ENCODE peak calls at places on chromosomes 5 and 9, in eight cellular contexts. V is DND-41, T is colonic mucosa, Q is A549, B is hepatocyte, Y is psoas muscle, W is kidney, L is lung. C is an unnamed sample.

GRCh38 chr5:168670881-168671575 is 91.9 kb upstream of the PANK3 start:
- DNase-seq in V (no peak), T (no peak), Q (no peak), B (no peak), Y (no peak), W (no peak), L (no peak), C (no peak)

GRCh38 chr9:3235497-3235896 is 290.3 kb downstream of the RFX3 start:
- DNase-seq in V (no peak), T (no peak), Q (no peak), B (no peak), Y (no peak), W (no peak), L (no peak), C (no peak)

GRCh38 chr5:176922817-176923216 is 23.7 kb upstream of the HK3 start:
- DNase-seq in V (no peak), T (no peak), Q (no peak), B (no peak), Y (no peak), W (no peak), L (no peak), C (no peak)

GRCh38 chr9:14075218-14075617 is 238.7 kb downstream of the NFIB start:
- DNase-seq in V (no peak), T (no peak), Q (no peak), B (no peak), Y (no peak), W (no peak), L (no peak), C (no peak)

GRCh38 chr5:140151719-140152609 is 23.0 kb upstream of the CYSTM1 start:
- DNase-seq in V (no peak), T (no peak), Q (no peak), B (no peak), Y (no peak), W (no peak), L (no peak), C (no peak)

GRCh38 chr9:100346836-100347235 is 5.9 kb downstream of the TEX10 start:
- DNase-seq in V (no peak), T (no peak), Q (no peak), B (no peak), Y (no peak), W (no peak), L (no peak), C (no peak)

GRCh38 chr5:59354274-59354673 is 539.3 kb downstream of the PDE4D start:
- DNase-seq in V (no peak), T (no peak), Q (no peak), B (no peak), Y (no peak), W (no peak), L (no peak), C (no peak)

GRCh38 chr5:177098103-177098771 is 11.5 kb downstream of the FGFR4 start:
- DNase-seq in V (no peak), T (no peak), Q (no peak), B (no peak), Y (no peak), W (peak), L (no peak), C (no peak)

GRCh38 chr5:1668141-1668721 is 131.4 kb downstream of the MRPL36 start:
- DNase-seq in V (no peak), T (no peak), Q (no peak), B (peak), Y (no peak), W (peak), L (peak), C (no peak)

GRCh38 chr5:14353661-14354474 is 210.7 kb downstream of the TRIO start:
- DNase-seq in V (no peak), T (no peak), Q (no peak), B (no peak), Y (no peak), W (no peak), L (no peak), C (no peak)

GRCh38 chr9:96064838-96065481 is 189.5 kb downstream of the ERCC6L2 start:
- DNase-seq in V (no peak), T (no peak), Q (no peak), B (no peak), Y (no peak), W (no peak), L (no peak), C (no peak)

GRCh38 chr5:38032149-38032548 is 192.3 kb upstream of the GDNF start:
- DNase-seq in V (no peak), T (no peak), Q (no peak), B (no peak), Y (no peak), W (no peak), L (no peak), C (no peak)

GRCh38 chr5:138344887-138345622 is 7.0 kb downstream of the FAM53C start:
- DNase-seq in V (no peak), T (no peak), Q (no peak), B (no peak), Y (no peak), W (peak), L (no peak), C (no peak)

GRCh38 chr5:84249918-84250635 is 134.6 kb downstream of the EDIL3 start:
- DNase-seq in V (no peak), T (no peak), Q (peak), B (peak), Y (no peak), W (no peak), L (no peak), C (peak)

GRCh38 chr9:137278913-137279711 is 1.6 kb downstream of the TOR4A start:
- DNase-seq in V (no peak), T (no peak), Q (no peak), B (no peak), Y (no peak), W (peak), L (no peak), C (no peak)

GRCh38 chr9:19446361-19446861 is 37.6 kb downstream of the ACER2 start:
- DNase-seq in V (no peak), T (no peak), Q (no peak), B (no peak), Y (no peak), W (no peak), L (no peak), C (no peak)

GRCh38 chr5:9149988-9150387 is 395.9 kb downstream of the SEMA5A start:
- DNase-seq in V (no peak), T (no peak), Q (no peak), B (no peak), Y (no peak), W (no peak), L (no peak), C (peak)

GRCh38 chr5:158958048-158958994 is 141.4 kb downstream of the EBF1 start:
- DNase-seq in V (no peak), T (no peak), Q (no peak), B (no peak), Y (no peak), W (no peak), L (no peak), C (no peak)

GRCh38 chr9:85640425-85640824 is 101.3 kb downstream of the AGTPBP1 start:
- DNase-seq in V (no peak), T (no peak), Q (no peak), B (no peak), Y (no peak), W (no peak), L (no peak), C (no peak)

GRCh38 chr5:176661676-176662075 is 14.4 kb downstream of the TSPAN17 start:
- DNase-seq in V (no peak), T (no peak), Q (no peak), B (no peak), Y (no peak), W (peak), L (no peak), C (no peak)

GRCh38 chr9:97386265-97386633 is 25.6 kb upstream of the TDRD7 start:
- DNase-seq in V (no peak), T (peak), Q (no peak), B (peak), Y (no peak), W (no peak), L (no peak), C (no peak)

GRCh38 chr9:120894404-120895226 is 17.6 kb upstream of the PHF19 start:
- DNase-seq in V (no peak), T (no peak), Q (no peak), B (peak), Y (peak), W (no peak), L (no peak), C (no peak)

GRCh38 chr5:158967566-158967965 is 132.2 kb downstream of the EBF1 start:
- DNase-seq in V (no peak), T (no peak), Q (peak), B (no peak), Y (no peak), W (no peak), L (no peak), C (peak)

GRCh38 chr5:37568018-37568753 is 189.1 kb downstream of the WDR70 start:
- DNase-seq in V (no peak), T (no peak), Q (no peak), B (no peak), Y (no peak), W (no peak), L (no peak), C (no peak)

GRCh38 chr5:67153292-67153691 is 43.3 kb downstream of the CD180 start:
- DNase-seq in V (no peak), T (no peak), Q (no peak), B (no peak), Y (no peak), W (no peak), L (no peak), C (no peak)

GRCh38 chr5:139451176-139451575 is 11.4 kb downstream of the ECSCR start:
- DNase-seq in V (no peak), T (no peak), Q (no peak), B (no peak), Y (no peak), W (no peak), L (no peak), C (no peak)

GRCh38 chr5:148382961-148383360 is 797 bp upstream of the FBXO38 start:
- DNase-seq in V (no peak), T (no peak), Q (no peak), B (no peak), Y (no peak), W (no peak), L (no peak), C (no peak)

GRCh38 chr5:174410716-174411512 is 313.5 kb upstream of the MSX2 start:
- DNase-seq in V (no peak), T (no peak), Q (peak), B (no peak), Y (no peak), W (no peak), L (no peak), C (peak)

GRCh38 chr9:38063363-38063707 is 5.7 kb downstream of the SHB start:
- DNase-seq in V (no peak), T (no peak), Q (no peak), B (no peak), Y (no peak), W (no peak), L (no peak), C (no peak)

GRCh38 chr5:171152382-171152781 is 156.7 kb upstream of the TLX3 start:
- DNase-seq in V (no peak), T (no peak), Q (peak), B (no peak), Y (no peak), W (no peak), L (no peak), C (peak)

GRCh38 chr5:50666261-50667078 is at the start of gene PARP8:
- DNase-seq in V (peak), T (peak), Q (no peak), B (peak), Y (peak), W (peak), L (peak), C (peak)

GRCh38 chr5:159082491-159082890 is 17.2 kb downstream of the EBF1 start:
- DNase-seq in V (no peak), T (no peak), Q (no peak), B (no peak), Y (no peak), W (no peak), L (no peak), C (no peak)

GRCh38 chr9:93603011-93603410 is 26.6 kb downstream of the PHF2 start:
- DNase-seq in V (no peak), T (peak), Q (no peak), B (no peak), Y (no peak), W (no peak), L (no peak), C (no peak)

GRCh38 chr9:129007035-129007765 is 20.9 kb downstream of the SH3GLB2 start:
- DNase-seq in V (no peak), T (no peak), Q (no peak), B (peak), Y (peak), W (peak), L (no peak), C (no peak)

GRCh38 chr9:87853843-87854242 is 28.8 kb upstream of the SPATA31E1 start:
- DNase-seq in V (no peak), T (no peak), Q (no peak), B (no peak), Y (no peak), W (no peak), L (no peak), C (no peak)

GRCh38 chr5:139275536-139276297 is 17.8 kb upstream of the MATR3 start:
- DNase-seq in V (no peak), T (peak), Q (no peak), B (no peak), Y (no peak), W (no peak), L (no peak), C (peak)

GRCh38 chr5:129904667-129905466 is 602 bp downstream of the CHSY3 start:
- DNase-seq in V (no peak), T (no peak), Q (peak), B (peak), Y (peak), W (peak), L (peak), C (peak)

GRCh38 chr5:150152636-150153462 is 2.8 kb downstream of the PDGFRB start:
- DNase-seq in V (no peak), T (no peak), Q (no peak), B (no peak), Y (no peak), W (no peak), L (no peak), C (no peak)

GRCh38 chr5:150153483-150153882 is 2.2 kb downstream of the PDGFRB start:
- DNase-seq in V (no peak), T (no peak), Q (no peak), B (no peak), Y (no peak), W (no peak), L (no peak), C (no peak)

GRCh38 chr5:150154618-150155134 is 969 bp downstream of the PDGFRB start:
- DNase-seq in V (no peak), T (no peak), Q (no peak), B (no peak), Y (no peak), W (no peak), L (no peak), C (no peak)

GRCh38 chr5:150155258-150156032 is at the start of gene PDGFRB:
- DNase-seq in V (peak), T (peak), Q (no peak), B (peak), Y (peak), W (peak), L (peak), C (peak)

GRCh38 chr5:150153957-150154617 is 1.6 kb downstream of the PDGFRB start:
- DNase-seq in V (peak), T (no peak), Q (peak), B (peak), Y (no peak), W (no peak), L (no peak), C (no peak)
- TF ChIP-seq CTCF in V (peak), T (no peak), Q (no peak), B (no peak), Y (no peak), W (no peak), L (no peak), C (no peak)

GRCh38 chr5:61252643-61252925 is 79.5 kb upstream of the ZSWIM6 start:
- DNase-seq in V (no peak), T (no peak), Q (no peak), B (no peak), Y (no peak), W (no peak), L (no peak), C (no peak)
- H3K27ac ChIP-seq in V (no peak), T (no peak), Q (no peak), B (no peak), Y (no peak), W (no peak), L (no peak), C (no peak)

DNA sequence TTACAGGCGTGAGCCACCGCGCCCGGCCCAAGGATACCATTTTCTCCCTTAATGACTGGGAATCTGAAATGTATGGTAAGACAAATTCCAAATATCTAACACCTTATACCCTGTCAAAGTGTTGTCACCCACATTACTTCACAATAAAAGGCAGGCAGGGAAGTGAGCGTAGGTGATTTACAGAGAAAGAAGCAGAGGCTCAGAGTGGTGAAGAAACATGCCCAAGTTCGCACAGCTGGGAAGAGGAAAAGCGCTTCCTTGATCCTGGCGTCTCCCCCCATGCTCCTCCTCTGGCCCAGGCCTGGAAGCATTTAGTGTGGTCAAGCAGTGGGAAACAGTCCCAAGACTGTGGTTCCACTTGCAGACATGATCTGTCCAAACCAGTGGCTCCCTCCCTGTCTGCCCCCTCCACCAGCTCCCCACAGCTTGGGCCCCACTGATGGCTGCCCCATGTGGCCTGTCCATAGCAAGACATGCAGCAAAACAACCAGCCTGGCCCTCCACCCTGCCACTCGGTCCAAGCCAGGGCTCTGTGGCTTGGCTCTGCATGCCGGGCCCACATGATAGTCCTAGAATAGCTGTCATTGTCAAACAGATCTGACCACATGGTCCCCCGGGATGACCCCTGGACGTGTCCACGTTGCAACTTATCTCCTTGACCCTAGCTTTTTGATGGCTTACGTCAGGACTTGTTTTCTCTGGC is 107.2 kb downstream of the TTLL11 start:
- DNase-seq in V (no peak), T (no peak), Q (no peak), B (no peak), Y (peak), W (peak), L (no peak), C (no peak)
- TF ChIP-seq CTCF in V (no peak), T (no peak), Q (no peak), B (no peak), Y (peak), W (no peak), L (no peak), C (no peak)

GRCh38 chr5:72951850-72952468 is 3.9 kb upstream of the FCHO2 start:
- DNase-seq in V (no peak), T (peak), Q (peak), B (no peak), Y (no peak), W (no peak), L (no peak), C (peak)
- H3K27ac ChIP-seq in V (no peak), T (peak), Q (peak), B (no peak), Y (no peak), W (no peak), L (peak), C (peak)

C was measured in RWPE1.